ENCODE peak calls at places on chromosomes 4 and X, in ten cellular contexts. M is adipocyte; D is CD8-positive, alpha-beta memory T cell; E is transverse colon; Q is kidney; J is IMR-90; S is H7; O is GM12865; H is body of pancreas; I is coronary artery. C is an unnamed sample.

GRCh38 chr4:20259707-20260106 is 8.0 kb downstream of the SLIT2 start:
- DNase-seq in H (no peak), I (no peak), E (no peak), M (peak), J (no peak), Q (no peak), D (no peak), O (no peak), S (no peak), C (no peak)

GRCh38 chr4:22237155-22237751 is 278.6 kb downstream of the ADGRA3 start:
- DNase-seq in I (no peak), S (peak), H (peak), J (peak), O (peak), M (no peak), Q (peak), D (peak), E (peak), C (no peak)

GRCh38 chrX:88886908-88887307 is 139.9 kb downstream of the CPXCR1 start:
- DNase-seq in S (no peak), Q (no peak), O (no peak), J (no peak), I (no peak), M (no peak), D (no peak), H (no peak), E (no peak), C (no peak)

GRCh38 chr4:95465010-95465409 is 83.8 kb downstream of the UNC5C start:
- DNase-seq in S (no peak), Q (no peak), D (no peak), H (no peak), J (no peak), I (no peak), O (no peak), E (no peak), M (peak), C (no peak)

GRCh38 chrX:106300239-106300638 is 132.1 kb downstream of the PWWP3B start:
- DNase-seq in D (no peak), O (no peak), S (no peak), J (no peak), M (no peak), Q (no peak), H (no peak), E (no peak), I (no peak), C (no peak)

GRCh38 chr4:144611850-144612249 is 34.1 kb upstream of the HHIP start:
- DNase-seq in E (peak), J (peak), M (no peak), I (no peak), O (peak), D (no peak), H (peak), Q (no peak), S (peak), C (no peak)

GRCh38 chr4:21801661-21802355 is 146.8 kb downstream of the KCNIP4 start:
- DNase-seq in I (no peak), M (peak), J (no peak), Q (no peak), D (no peak), S (no peak), E (no peak), H (no peak), O (no peak), C (no peak)

GRCh38 chr4:28313729-28314713 is 1453.4 kb downstream of the STIM2 start:
- DNase-seq in I (no peak), O (no peak), M (no peak), S (no peak), J (no peak), D (no peak), H (no peak), Q (no peak), E (no peak), C (no peak)

GRCh38 chrX:15947648-15948317 is 93.2 kb upstream of the AP1S2 start:
- DNase-seq in H (no peak), D (no peak), O (no peak), E (no peak), I (no peak), Q (no peak), S (peak), M (peak), J (peak), C (no peak)

GRCh38 chr4:42646013-42646784 is 10.7 kb downstream of the ATP8A1 start:
- DNase-seq in O (peak), E (no peak), D (no peak), H (no peak), Q (no peak), J (no peak), S (no peak), M (no peak), I (no peak), C (no peak)

GRCh38 chr4:141255016-141255415 is 34.3 kb downstream of the ZNF330 start:
- DNase-seq in S (no peak), M (no peak), J (peak), I (no peak), D (no peak), Q (no peak), H (no peak), O (no peak), E (no peak), C (no peak)

GRCh38 chr4:114688063-114688462 is 89.5 kb downstream of the UGT8 start:
- DNase-seq in H (no peak), S (no peak), E (no peak), J (no peak), I (no peak), M (no peak), Q (no peak), O (no peak), D (no peak), C (no peak)

GRCh38 chr4:8571702-8572685 is 8.2 kb upstream of the GPR78 start:
- DNase-seq in H (no peak), J (no peak), M (no peak), D (no peak), S (peak), I (no peak), E (no peak), Q (peak), O (no peak), C (no peak)

GRCh38 chrX:15310117-15310516 is 5.3 kb downstream of the ASB11 start:
- DNase-seq in O (no peak), I (no peak), E (no peak), D (no peak), S (no peak), Q (no peak), H (peak), J (peak), M (peak), C (no peak)

GRCh38 chrX:81537723-81538122 is 335.8 kb downstream of the SH3BGRL start:
- DNase-seq in S (no peak), M (no peak), I (no peak), O (no peak), Q (no peak), D (no peak), E (no peak), J (no peak), H (no peak), C (no peak)

GRCh38 chrX:125439194-125439849 is 119.7 kb downstream of the TEX13C start:
- DNase-seq in J (no peak), S (no peak), Q (no peak), M (no peak), E (no peak), O (no peak), D (no peak), I (no peak), H (no peak), C (no peak)

GRCh38 chr4:104966349-104967033 is 180.2 kb upstream of the TET2 start:
- DNase-seq in O (peak), D (peak), J (no peak), H (no peak), Q (no peak), I (no peak), M (peak), E (peak), S (no peak), C (peak)

GRCh38 chr4:121951570-121952110 is at the start of gene TRPC3:
- DNase-seq in H (no peak), E (peak), Q (peak), D (peak), I (no peak), M (peak), J (peak), S (no peak), O (peak), C (no peak)

GRCh38 chr4:66872696-66873095 is 672.6 kb downstream of the CENPC start:
- DNase-seq in J (no peak), I (no peak), D (no peak), E (no peak), H (no peak), M (no peak), Q (no peak), S (no peak), O (no peak), C (no peak)

GRCh38 chrX:76253432-76253831 is 80.6 kb downstream of the PBDC1 start:
- DNase-seq in Q (no peak), S (peak), M (peak), H (peak), D (peak), O (peak), J (peak), E (peak), I (no peak), C (peak)

GRCh38 chrX:149003863-149004660 is 501.0 kb downstream of the IDS start:
- DNase-seq in Q (no peak), I (no peak), E (no peak), M (no peak), O (peak), J (no peak), D (no peak), H (no peak), S (no peak), C (no peak)

GRCh38 chrX:320126-320783 is 1.7 kb upstream of the GTPBP6 start:
- DNase-seq in Q (peak), J (peak), O (no peak), M (peak), H (peak), E (peak), S (no peak), I (no peak), D (no peak), C (no peak)

GRCh38 chrX:119817130-119817690 is 25.8 kb upstream of the RPL39 start:
- DNase-seq in Q (no peak), D (no peak), J (peak), H (no peak), M (no peak), I (no peak), S (no peak), O (no peak), E (no peak), C (no peak)

GRCh38 chr4:124803026-124803425 is 90.5 kb upstream of the ANKRD50 start:
- DNase-seq in E (no peak), D (no peak), O (no peak), M (no peak), H (no peak), S (no peak), J (no peak), Q (no peak), I (no peak), C (no peak)

GRCh38 chr4:161564230-161564834 is 599.5 kb downstream of the FSTL5 start:
- DNase-seq in Q (no peak), E (no peak), S (no peak), M (peak), J (peak), H (no peak), I (no peak), O (no peak), D (no peak), C (no peak)

GRCh38 chrX:41677661-41678060 is 11.1 kb upstream of the GPR34 start:
- DNase-seq in S (no peak), O (no peak), I (no peak), H (no peak), M (no peak), E (no peak), D (no peak), J (no peak), Q (no peak), C (no peak)

GRCh38 chrX:17496407-17496806 is 121.4 kb downstream of the NHS start:
- DNase-seq in O (no peak), J (no peak), M (no peak), I (no peak), S (no peak), H (peak), D (no peak), E (no peak), Q (no peak), C (no peak)

GRCh38 chr4:84324850-84325249 is 174.2 kb downstream of the NKX6-1 start:
- DNase-seq in J (no peak), E (no peak), D (no peak), Q (no peak), S (peak), I (no peak), M (no peak), O (no peak), H (no peak), C (no peak)

GRCh38 chr4:129682586-129682985 is 586.6 kb downstream of the C4orf33 start:
- DNase-seq in I (no peak), E (no peak), S (no peak), O (no peak), D (no peak), M (no peak), H (no peak), J (no peak), Q (no peak), C (no peak)

GRCh38 chr4:154589296-154590197 is 995 bp downstream of the FGA start:
- DNase-seq in D (no peak), J (no peak), H (no peak), S (no peak), O (no peak), E (no peak), I (no peak), Q (no peak), M (no peak), C (no peak)

DNA sequence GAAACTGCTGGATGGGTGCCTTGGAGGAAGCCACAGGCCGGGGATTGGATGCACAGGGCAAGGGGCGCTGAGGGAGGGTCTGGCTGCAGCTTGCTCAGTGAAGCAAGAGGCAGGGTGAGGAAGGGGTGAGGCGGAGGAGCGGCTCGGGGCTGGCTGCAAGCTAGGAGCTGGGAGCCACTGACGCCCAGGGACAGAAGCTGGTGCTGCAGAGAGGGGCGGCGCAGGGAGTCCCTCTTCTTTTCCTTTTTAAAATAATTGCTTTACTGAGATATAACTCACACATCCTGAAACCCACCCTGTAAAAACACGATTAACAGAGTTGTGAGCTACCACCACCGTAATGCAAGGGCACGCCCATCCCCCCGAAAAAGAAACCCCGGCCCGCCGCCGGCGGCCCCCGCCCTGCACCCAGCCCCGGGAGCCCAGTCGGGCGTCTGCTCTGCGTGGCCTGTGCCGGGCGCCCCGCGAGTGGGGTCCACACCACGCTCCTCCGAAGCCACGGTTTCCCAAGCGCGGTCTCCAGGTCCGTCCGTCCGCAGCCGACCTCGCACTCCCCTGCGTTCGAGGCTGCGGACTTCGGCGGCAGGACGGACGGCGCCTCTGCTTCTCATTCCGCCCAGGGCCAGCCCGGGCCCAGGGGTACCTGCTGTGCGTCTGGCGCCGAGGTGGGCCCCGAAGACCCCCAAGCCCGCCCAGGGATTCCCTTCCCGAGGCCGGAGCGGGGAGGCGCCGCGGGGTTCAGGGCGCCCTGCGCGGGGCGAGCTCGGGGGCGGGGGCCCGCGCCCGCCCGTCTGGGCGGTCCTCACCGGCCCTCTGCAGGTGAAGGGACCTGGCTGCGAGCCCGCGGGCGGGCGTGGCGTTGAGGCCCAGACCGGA is 865 bp upstream of the UVSSA start:
- DNase-seq in D (peak), H (peak), J (peak), O (peak), S (peak), M (peak), E (peak), Q (peak), I (peak), C (no peak)
- H3K4me3 ChIP-seq in D (peak), H (peak), J (peak), O (peak), S (peak), M (peak), E (peak), Q (peak), I (peak), C (peak)

DNA sequence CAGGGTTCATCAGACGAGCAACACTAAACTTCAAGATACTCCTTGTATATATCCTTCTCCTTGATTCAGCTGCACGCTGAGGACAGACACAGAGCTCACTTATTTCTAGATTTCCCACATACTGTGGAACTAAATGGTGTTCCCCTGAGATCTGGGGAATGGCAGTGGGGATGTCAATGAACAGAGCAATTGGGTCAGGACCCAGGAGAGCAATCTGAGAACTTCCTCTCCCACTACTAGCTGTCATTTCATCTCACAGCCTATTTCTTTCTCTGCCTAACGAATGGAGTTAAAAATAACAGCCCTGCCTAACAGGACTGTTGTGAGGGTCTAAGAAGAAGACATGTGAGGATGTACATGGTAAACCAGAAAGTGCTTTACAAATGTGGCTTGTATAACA is 10.7 kb downstream of the NAAA start:
- DNase-seq in Q (no peak), I (no peak), J (no peak), S (no peak), E (no peak), H (no peak), M (no peak), D (no peak), O (no peak), C (no peak)
- H3K4me3 ChIP-seq in Q (no peak), I (no peak), J (no peak), S (no peak), E (no peak), H (no peak), M (no peak), D (no peak), O (no peak), C (no peak)

GRCh38 chr4:57063518-57063917 is 46.7 kb downstream of the IGFBP7 start:
- DNase-seq in M (no peak), Q (no peak), J (no peak), E (no peak), H (no peak), O (no peak), D (no peak), S (no peak), I (no peak), C (no peak)

GRCh38 chr4:57065730-57066482 is 44.3 kb downstream of the IGFBP7 start:
- DNase-seq in S (no peak), D (no peak), Q (no peak), I (no peak), J (peak), O (no peak), M (no peak), H (no peak), E (no peak), C (no peak)

GRCh38 chr4:57064120-57064519 is 46.1 kb downstream of the IGFBP7 start:
- DNase-seq in D (no peak), S (no peak), H (no peak), J (no peak), E (no peak), Q (no peak), M (peak), I (no peak), O (no peak), C (no peak)

GRCh38 chr4:57068237-57068981 is 41.8 kb downstream of the IGFBP7 start:
- DNase-seq in D (no peak), O (no peak), J (no peak), Q (no peak), H (no peak), E (no peak), S (no peak), I (no peak), M (no peak), C (no peak)

DNA sequence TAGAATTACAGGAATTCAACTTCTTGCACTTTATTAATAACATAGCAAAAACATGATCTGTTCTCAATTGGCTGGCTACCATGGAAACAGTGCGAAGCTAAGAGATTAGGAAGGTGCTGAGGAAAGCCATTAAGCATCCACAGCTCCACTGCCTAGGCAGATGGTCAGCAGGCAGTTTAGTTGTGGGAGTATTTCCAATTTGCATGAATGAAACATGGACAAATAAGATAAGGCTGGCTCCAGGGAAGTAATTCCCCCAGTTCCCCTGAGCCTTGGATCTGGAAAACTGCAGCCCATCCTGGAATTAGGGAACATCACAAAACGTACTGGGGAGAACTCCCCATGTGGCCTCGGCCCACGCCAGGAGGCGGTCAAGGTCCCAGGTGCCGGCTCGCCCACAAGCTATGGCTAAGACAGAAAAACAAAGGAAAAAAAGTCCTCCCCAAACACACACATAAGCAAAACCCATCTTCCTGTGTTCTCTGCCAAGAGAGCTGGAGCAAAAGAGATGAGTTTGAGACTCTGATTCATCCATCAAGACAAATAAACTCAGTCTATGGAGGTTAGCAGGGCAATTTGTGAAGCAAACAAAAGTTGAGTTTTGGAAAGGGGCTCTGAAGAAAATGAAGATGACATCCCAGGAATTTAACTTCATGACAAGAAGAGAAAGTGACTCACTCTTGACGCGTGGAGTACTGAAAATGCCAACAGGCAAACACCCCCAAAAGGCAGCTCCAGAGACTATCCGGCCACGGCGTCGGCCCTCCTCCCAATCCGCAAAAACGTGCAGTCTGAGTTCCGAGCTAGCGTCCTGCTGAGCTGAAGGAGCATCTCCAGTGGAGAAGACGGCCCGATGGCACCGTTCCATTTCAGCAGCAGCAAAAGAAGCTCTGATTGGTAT is 45.1 kb downstream of the IGFBP7 start:
- DNase-seq in D (no peak), O (no peak), S (no peak), M (peak), H (peak), J (peak), I (peak), Q (peak), E (peak), C (no peak)
- H3K4me3 ChIP-seq in D (no peak), O (no peak), S (no peak), M (peak), H (no peak), J (peak), I (peak), Q (no peak), E (no peak), C (no peak)

GRCh38 chr4:159369256-159369655 is 266.4 kb downstream of the RAPGEF2 start:
- DNase-seq in I (no peak), D (no peak), O (no peak), S (no peak), M (no peak), H (no peak), J (no peak), E (no peak), Q (no peak), C (no peak)

GRCh38 chr4:159378056-159378616 is 275.3 kb downstream of the RAPGEF2 start:
- DNase-seq in H (no peak), J (no peak), O (no peak), S (no peak), D (no peak), E (no peak), Q (no peak), I (no peak), M (no peak), C (no peak)

GRCh38 chr4:159370316-159370715 is 267.4 kb downstream of the RAPGEF2 start:
- DNase-seq in O (no peak), H (no peak), I (no peak), S (no peak), E (no peak), D (no peak), J (no peak), M (no peak), Q (no peak), C (no peak)

GRCh38 chr4:159376289-159376688 is 273.4 kb downstream of the RAPGEF2 start:
- DNase-seq in O (no peak), H (no peak), Q (no peak), M (no peak), E (no peak), I (no peak), J (no peak), D (no peak), S (no peak), C (no peak)

GRCh38 chr4:159374749-159375535 is 272.1 kb downstream of the RAPGEF2 start:
- DNase-seq in J (peak), Q (no peak), H (no peak), O (no peak), D (no peak), E (no peak), M (peak), S (no peak), I (no peak), C (no peak)
- H3K4me3 ChIP-seq in J (no peak), Q (no peak), H (no peak), O (no peak), D (no peak), E (no peak), M (no peak), S (no peak), I (no peak), C (no peak)

GRCh38 chrX:53918697-53919096 is 125.6 kb downstream of the PHF8 start:
- DNase-seq in H (peak), J (no peak), M (no peak), D (no peak), S (no peak), I (no peak), Q (no peak), E (no peak), O (no peak), C (no peak)
- H3K4me3 ChIP-seq in H (no peak), J (no peak), M (no peak), D (no peak), S (no peak), I (no peak), Q (no peak), E (no peak), O (no peak), C (no peak)